ENCODE peak calls at places on chromosomes 11 and 22, in ten cellular contexts. G, N, A, Q, Z, B, D, I, O and J are unnamed samples.

GRCh38 chr11:23226331-23226909 is 366.1 kb upstream of the CCDC179 start:
- DNase-seq in G (no peak), N (no peak), A (no peak), Q (peak), Z (no peak), B (peak), D (no peak), I (no peak), O (peak), J (no peak)

GRCh38 chr22:22682807-22683667 is 38.6 kb downstream of the GGTLC2 start:
- DNase-seq in G (no peak), N (no peak), A (no peak), Q (peak), Z (no peak), B (no peak), D (no peak), I (no peak), O (peak), J (no peak)

GRCh38 chr11:10298342-10298741 is 4.3 kb upstream of the SBF2 start:
- DNase-seq in G (no peak), N (no peak), A (no peak), Q (peak), Z (peak), B (peak), D (no peak), I (no peak), O (peak), J (no peak)

GRCh38 chr11:28086569-28086968 is 21.4 kb downstream of the KIF18A start:
- DNase-seq in G (no peak), N (no peak), A (no peak), Q (peak), Z (no peak), B (peak), D (no peak), I (no peak), O (peak), J (no peak)

GRCh38 chr22:39087881-39088687 is 9.0 kb upstream of the APOBEC3H start:
- DNase-seq in G (no peak), N (no peak), A (peak), Q (no peak), Z (no peak), B (no peak), D (no peak), I (no peak), O (no peak), J (no peak)

GRCh38 chr11:114251797-114252327 is 44.3 kb upstream of the NNMT start:
- DNase-seq in G (no peak), N (no peak), A (no peak), Q (no peak), Z (no peak), B (no peak), D (no peak), I (no peak), O (no peak), J (no peak)

GRCh38 chr11:134322553-134322952 is 9.2 kb upstream of the GLB1L2 start:
- DNase-seq in G (no peak), N (no peak), A (no peak), Q (no peak), Z (no peak), B (no peak), D (no peak), I (no peak), O (no peak), J (no peak)

GRCh38 chr11:72114570-72114969 is 2.1 kb upstream of the ANAPC15 start:
- DNase-seq in G (no peak), N (no peak), A (no peak), Q (no peak), Z (no peak), B (peak), D (no peak), I (no peak), O (peak), J (no peak)

GRCh38 chr11:67117176-67117575 is 1.9 kb upstream of the KDM2A start:
- DNase-seq in G (no peak), N (no peak), A (no peak), Q (no peak), Z (no peak), B (no peak), D (no peak), I (no peak), O (no peak), J (no peak)

GRCh38 chr11:63729326-63729725 is 39.2 kb downstream of the ZFTA start:
- DNase-seq in G (no peak), N (no peak), A (no peak), Q (no peak), Z (no peak), B (no peak), D (no peak), I (no peak), O (no peak), J (no peak)

GRCh38 chr11:123719452-123719851 is 22.0 kb downstream of the ZNF202 start:
- DNase-seq in G (no peak), N (no peak), A (no peak), Q (no peak), Z (no peak), B (peak), D (no peak), I (no peak), O (peak), J (no peak)

GRCh38 chr22:31586137-31586920 is 75.7 kb downstream of the PISD start:
- DNase-seq in G (no peak), N (no peak), A (no peak), Q (peak), Z (no peak), B (no peak), D (no peak), I (no peak), O (peak), J (no peak)

GRCh38 chr11:66291706-66292542 is at the start of gene TMEM151A:
- DNase-seq in G (peak), N (no peak), A (no peak), Q (no peak), Z (no peak), B (no peak), D (no peak), I (no peak), O (peak), J (no peak)

GRCh38 chr11:77244277-77245014 is 57.0 kb downstream of the GDPD4 start:
- DNase-seq in G (no peak), N (no peak), A (no peak), Q (peak), Z (no peak), B (peak), D (no peak), I (no peak), O (peak), J (no peak)

GRCh38 chr11:36469063-36469462 is 41.0 kb downstream of the TRAF6 start:
- DNase-seq in G (no peak), N (no peak), A (no peak), Q (no peak), Z (no peak), B (no peak), D (no peak), I (no peak), O (peak), J (no peak)

GRCh38 chr22:27212617-27213177 is 555.3 kb downstream of the MIAT start:
- DNase-seq in G (no peak), N (peak), A (peak), Q (peak), Z (no peak), B (no peak), D (peak), I (no peak), O (peak), J (no peak)

GRCh38 chr11:26187639-26188038 is 144.3 kb upstream of the ANO3 start:
- DNase-seq in G (no peak), N (peak), A (no peak), Q (peak), Z (no peak), B (peak), D (no peak), I (no peak), O (peak), J (peak)

GRCh38 chr22:50311606-50312351 is 4.3 kb upstream of the PLXNB2 start:
- DNase-seq in G (no peak), N (no peak), A (no peak), Q (no peak), Z (no peak), B (no peak), D (no peak), I (peak), O (no peak), J (no peak)

GRCh38 chr11:124674168-124674517 is 439 bp downstream of the SPA17 start:
- DNase-seq in G (no peak), N (no peak), A (no peak), Q (no peak), Z (no peak), B (no peak), D (no peak), I (no peak), O (no peak), J (no peak)

GRCh38 chr11:11119917-11120316 is 233.1 kb downstream of the CSNK2A3 start:
- DNase-seq in G (no peak), N (no peak), A (no peak), Q (no peak), Z (no peak), B (no peak), D (no peak), I (no peak), O (no peak), J (no peak)

GRCh38 chr11:91653091-91653754 is 571.4 kb upstream of the FAT3 start:
- DNase-seq in G (no peak), N (no peak), A (no peak), Q (no peak), Z (no peak), B (peak), D (no peak), I (no peak), O (no peak), J (no peak)

GRCh38 chr22:20940904-20941385 is 23.7 kb downstream of the CRKL start:
- DNase-seq in G (no peak), N (no peak), A (no peak), Q (no peak), Z (no peak), B (no peak), D (no peak), I (peak), O (peak), J (no peak)

GRCh38 chr11:78193806-78194205 is 5.1 kb downstream of the USP35 start:
- DNase-seq in G (no peak), N (no peak), A (no peak), Q (no peak), Z (no peak), B (no peak), D (no peak), I (no peak), O (no peak), J (no peak)

GRCh38 chr11:126053340-126054286 is 9.1 kb downstream of the CDON start:
- DNase-seq in G (no peak), N (no peak), A (no peak), Q (no peak), Z (no peak), B (no peak), D (no peak), I (no peak), O (no peak), J (no peak)

GRCh38 chr11:128422576-128423370 is 164.6 kb downstream of the ETS1 start:
- DNase-seq in G (peak), N (no peak), A (peak), Q (no peak), Z (peak), B (no peak), D (no peak), I (no peak), O (no peak), J (no peak)

GRCh38 chr11:129259950-129260349 is 67.8 kb upstream of the ARHGAP32 start:
- DNase-seq in G (no peak), N (no peak), A (no peak), Q (peak), Z (no peak), B (no peak), D (no peak), I (no peak), O (no peak), J (no peak)

GRCh38 chr22:49962751-49963646 is 2.4 kb downstream of the PIM3 start:
- DNase-seq in G (peak), N (peak), A (peak), Q (no peak), Z (no peak), B (no peak), D (no peak), I (peak), O (no peak), J (peak)

GRCh38 chr11:34407121-34407813 is 31.5 kb upstream of the CAT start:
- DNase-seq in G (peak), N (peak), A (no peak), Q (no peak), Z (no peak), B (peak), D (no peak), I (no peak), O (no peak), J (no peak)

GRCh38 chr22:40156001-40156516 is 21.7 kb upstream of the TNRC6B start:
- DNase-seq in G (peak), N (peak), A (no peak), Q (peak), Z (no peak), B (peak), D (no peak), I (no peak), O (peak), J (peak)

GRCh38 chr22:42343136-42343484 is 72.7 kb upstream of the TCF20 start:
- DNase-seq in G (no peak), N (no peak), A (no peak), Q (no peak), Z (no peak), B (no peak), D (no peak), I (no peak), O (no peak), J (no peak)

GRCh38 chr11:69239320-69240040 is 54.5 kb upstream of the MYEOV start:
- DNase-seq in G (peak), N (no peak), A (no peak), Q (no peak), Z (no peak), B (no peak), D (no peak), I (no peak), O (no peak), J (no peak)

GRCh38 chr11:104873252-104873651 is 25.0 kb downstream of the CASP12 start:
- DNase-seq in G (no peak), N (no peak), A (no peak), Q (no peak), Z (no peak), B (no peak), D (no peak), I (no peak), O (no peak), J (no peak)

GRCh38 chr11:102929966-102930365 is 25.6 kb downstream of the MMP13 start:
- DNase-seq in G (no peak), N (no peak), A (no peak), Q (no peak), Z (no peak), B (peak), D (no peak), I (no peak), O (no peak), J (no peak)

GRCh38 chr11:19447150-19447566 is 206.4 kb upstream of the E2F8 start:
- DNase-seq in G (no peak), N (no peak), A (no peak), Q (no peak), Z (no peak), B (peak), D (no peak), I (no peak), O (peak), J (no peak)
- H3K27ac ChIP-seq in G (no peak), N (no peak), A (no peak), Q (no peak), Z (no peak), B (no peak), D (no peak), I (no peak), O (no peak), J (peak)

DNA sequence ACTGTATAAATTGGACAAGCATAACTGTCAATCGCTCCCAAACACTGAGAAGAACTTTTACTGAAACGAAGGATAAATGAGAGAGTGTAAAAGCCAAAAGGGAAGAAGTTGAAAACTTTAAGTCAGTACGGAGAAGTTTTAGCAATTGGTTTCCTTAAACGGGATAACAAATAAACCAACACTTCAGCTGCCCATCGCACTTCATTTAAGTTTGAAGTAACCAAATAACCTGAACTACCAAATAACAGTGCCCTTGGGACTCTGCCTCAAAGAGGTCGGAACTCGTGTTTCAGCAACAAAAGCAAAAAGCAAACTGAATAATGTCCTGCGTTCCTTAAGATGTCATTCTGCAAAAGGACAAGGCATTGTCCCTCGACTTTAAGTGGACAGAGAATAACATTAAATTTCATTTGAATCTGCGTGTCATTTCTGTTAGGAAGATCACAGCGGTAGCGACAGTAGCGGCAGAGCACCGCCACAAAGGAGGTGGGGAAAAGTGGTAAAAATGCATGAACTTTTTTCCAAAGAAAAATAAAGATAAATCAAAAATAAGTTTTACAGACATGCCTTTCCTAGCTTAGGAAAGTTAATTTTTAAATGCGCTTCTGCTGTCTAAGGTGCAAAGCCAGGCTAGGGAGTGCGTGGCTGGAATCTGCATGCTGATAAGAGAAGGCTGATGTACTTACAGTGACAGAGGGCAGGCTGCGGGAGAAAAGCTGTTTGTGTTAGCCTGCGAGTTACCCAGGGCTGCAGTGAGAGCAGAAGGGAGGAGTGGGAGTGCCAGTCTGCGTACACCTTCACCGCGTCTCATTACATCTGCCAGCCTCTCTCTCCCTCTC is 126.8 kb upstream of the C11orf58 start:
- DNase-seq in G (no peak), N (no peak), A (peak), Q (peak), Z (no peak), B (no peak), D (no peak), I (no peak), O (no peak), J (no peak)
- H3K4me3 ChIP-seq in G (no peak), N (no peak), A (no peak), Q (no peak), Z (no peak), B (no peak), D (peak), I (no peak), O (no peak), J (no peak)

GRCh38 chr11:1831338-1832180 is 3.2 kb upstream of the SYT8 start:
- DNase-seq in G (no peak), N (no peak), A (peak), Q (no peak), Z (no peak), B (no peak), D (no peak), I (no peak), O (no peak), J (no peak)
- H3K27ac ChIP-seq in G (peak), N (no peak), A (no peak), Q (no peak), Z (no peak), B (peak), D (peak), I (peak), O (no peak), J (peak)

GRCh38 chr11:13667795-13668101 is 720 bp upstream of the FAR1 start:
- DNase-seq in G (no peak), N (no peak), A (no peak), Q (no peak), Z (no peak), B (no peak), D (no peak), I (no peak), O (no peak), J (no peak)
- H3K4me3 ChIP-seq in G (peak), N (peak), A (peak), Q (peak), Z (peak), B (peak), D (peak), I (peak), O (peak), J (peak)